ENCODE peak calls at places on chromosomes 6 and 20, in seven cellular contexts. Z is psoas muscle, N is uterus, T is cardiac muscle cell, H is EL, O is left ventricle myocardium inferior, J is HFFc6. S is an unnamed sample.

GRCh38 chr6:42199106-42199981 is 4.6 kb upstream of the GUCA1B start:
- DNase-seq in Z (no peak), N (peak; percentile 36), T (peak; percentile 80), H (peak; percentile 84), O (no peak), J (peak; percentile 47), S (no peak)

GRCh38 chr20:9302073-9302425 is 212.3 kb upstream of the LAMP5 start:
- DNase-seq in Z (no peak), N (no peak), T (no peak), H (no peak), O (no peak), J (no peak), S (no peak)

GRCh38 chr20:54194724-54195438 is 13.0 kb upstream of the PFDN4 start:
- DNase-seq in Z (no peak), N (no peak), T (peak; percentile 5), H (peak; percentile 20), O (no peak), J (peak; percentile 59), S (no peak)

GRCh38 chr20:62088258-62089127 is 22.8 kb upstream of the TAF4 start:
- DNase-seq in Z (no peak), N (no peak), T (peak; percentile 84), H (peak; percentile 82), O (no peak), J (peak; percentile 92), S (peak; percentile 52)

GRCh38 chr20:64258071-64258823 is 2.7 kb downstream of the PCMTD2 start:
- DNase-seq in Z (no peak), N (no peak), T (no peak), H (no peak), O (no peak), J (no peak), S (no peak)

GRCh38 chr20:57904706-57905105 is 194.9 kb upstream of the PMEPA1 start:
- DNase-seq in Z (no peak), N (no peak), T (no peak), H (no peak), O (no peak), J (no peak), S (no peak)

GRCh38 chr6:163443985-163444553 is 29.6 kb downstream of the QKI start:
- DNase-seq in Z (no peak), N (no peak), T (no peak), H (no peak), O (no peak), J (no peak), S (no peak)

GRCh38 chr6:166466178-166467122 is 83.7 kb upstream of the MPC1 start:
- DNase-seq in Z (no peak), N (peak; percentile 13), T (peak; percentile 81), H (peak; percentile 91), O (no peak), J (peak; percentile 91), S (peak; percentile 75)

GRCh38 chr6:131894735-131895424 is 56.3 kb downstream of the CCN2 start:
- DNase-seq in Z (no peak), N (no peak), T (no peak), H (no peak), O (no peak), J (no peak), S (no peak)

GRCh38 chr6:135826225-135826804 is 25.2 kb upstream of the PDE7B start:
- DNase-seq in Z (no peak), N (no peak), T (no peak), H (no peak), O (no peak), J (no peak), S (no peak)

GRCh38 chr6:34025112-34025807 is 120.6 kb downstream of the GRM4 start:
- DNase-seq in Z (no peak), N (no peak), T (peak; percentile 6), H (no peak), O (no peak), J (no peak), S (no peak)

GRCh38 chr6:12096342-12096741 is 84.2 kb downstream of the HIVEP1 start:
- DNase-seq in Z (no peak), N (no peak), T (no peak), H (no peak), O (no peak), J (no peak), S (no peak)

GRCh38 chr20:17142666-17143065 is 84.2 kb upstream of the PCSK2 start:
- DNase-seq in Z (no peak), N (no peak), T (no peak), H (no peak), O (no peak), J (no peak), S (no peak)

GRCh38 chr6:33592595-33593413 is 12.7 kb upstream of the BAK1 start:
- DNase-seq in Z (no peak), N (no peak), T (no peak), H (no peak), O (no peak), J (no peak), S (no peak)

GRCh38 chr6:158764188-158764849 is 54.8 kb downstream of the EZR start:
- DNase-seq in Z (no peak), N (no peak), T (no peak), H (no peak), O (no peak), J (no peak), S (no peak)

GRCh38 chr6:142386657-142387056 is 84.8 kb downstream of the ADGRG6 start:
- DNase-seq in Z (no peak), N (no peak), T (no peak), H (no peak), O (no peak), J (no peak), S (no peak)

GRCh38 chr6:14889172-14889571 is 356.7 kb upstream of the JARID2 start:
- DNase-seq in Z (no peak), N (no peak), T (peak; percentile 29), H (no peak), O (no peak), J (peak; percentile 12), S (no peak)

GRCh38 chr20:41340327-41341055 is at the start of gene LPIN3:
- DNase-seq in Z (peak; percentile 84), N (peak; percentile 91), T (peak; percentile 93), H (peak; percentile 92), O (peak; percentile 92), J (peak; percentile 84), S (peak; percentile 83)

GRCh38 chr6:38572186-38572813 is 67.4 kb downstream of the BTBD9 start:
- DNase-seq in Z (no peak), N (no peak), T (peak; percentile 4), H (no peak), O (no peak), J (no peak), S (no peak)

GRCh38 chr6:134984821-134985220 is 34.9 kb upstream of the ALDH8A1 start:
- DNase-seq in Z (no peak), N (no peak), T (peak; percentile 51), H (peak; percentile 12), O (no peak), J (no peak), S (no peak)

GRCh38 chr20:5969348-5969935 is 19.0 kb downstream of the MCM8 start:
- DNase-seq in Z (no peak), N (no peak), T (no peak), H (no peak), O (no peak), J (no peak), S (no peak)

GRCh38 chr6:33926451-33926850 is 122.6 kb upstream of the MLN start:
- DNase-seq in Z (no peak), N (no peak), T (no peak), H (peak; percentile 15), O (no peak), J (no peak), S (no peak)

GRCh38 chr20:19995220-19995863 is 21.8 kb upstream of the NAA20 start:
- DNase-seq in Z (no peak), N (peak; percentile 55), T (peak; percentile 76), H (peak; percentile 74), O (no peak), J (peak; percentile 43), S (no peak)

GRCh38 chr6:77145244-77145643 is 318.0 kb downstream of the HTR1B start:
- DNase-seq in Z (no peak), N (no peak), T (no peak), H (no peak), O (no peak), J (no peak), S (no peak)

GRCh38 chr6:63502165-63502564 is 70.1 kb upstream of the LOC128125822 start:
- DNase-seq in Z (no peak), N (no peak), T (no peak), H (no peak), O (no peak), J (no peak), S (no peak)

S was measured in GM04504.